ENCODE peak calls at places on chromosome 14, in nine cellular contexts. L, T, Q, O, N, R, P, G and M are unnamed samples. For H3K4me1 and H3K27me3, the result is how much of the 10 kb centered on the place peaks cover.

GRCh38 chr14:75578786-75579781 is 664 bp downstream of the FLVCR2 start:
- DNase-seq in L (peak), T (no peak), Q (peak), O (peak), N (no peak), R (no peak), P (no peak), G (peak), M (no peak)

GRCh38 chr14:61559641-61560201 is 135.6 kb upstream of the HIF1A start:
- DNase-seq in L (peak), T (no peak), Q (no peak), O (no peak), N (no peak), R (no peak), P (peak), G (no peak), M (no peak)

GRCh38 chr14:69242311-69243224 is 17.4 kb upstream of the GALNT16 start:
- DNase-seq in L (no peak), T (peak), Q (peak), O (peak), N (no peak), R (no peak), P (peak), G (peak), M (peak)

GRCh38 chr14:32259368-32260013 is 56.4 kb upstream of the RNU6-8 start:
- DNase-seq in L (no peak), T (no peak), Q (no peak), O (no peak), N (no peak), R (no peak), P (peak), G (no peak), M (no peak)

GRCh38 chr14:23285530-23286019 is 357 bp downstream of the HOMEZ start:
- DNase-seq in L (peak), T (no peak), Q (no peak), O (no peak), N (no peak), R (no peak), P (no peak), G (no peak), M (peak)

GRCh38 chr14:75428230-75429104 is 645 bp downstream of the JDP2 start:
- DNase-seq in L (peak), T (no peak), Q (peak), O (peak), N (peak), R (peak), P (no peak), G (no peak), M (peak)

GRCh38 chr14:56004323-56004722 is 113.9 kb upstream of the PELI2 start:
- DNase-seq in L (no peak), T (no peak), Q (no peak), O (no peak), N (no peak), R (no peak), P (no peak), G (no peak), M (no peak)

GRCh38 chr14:37590810-37591139 is 4.3 kb downstream of the FOXA1 start:
- DNase-seq in L (no peak), T (no peak), Q (no peak), O (no peak), N (no peak), R (no peak), P (no peak), G (no peak), M (no peak)

GRCh38 chr14:71320734-71321555 is 413.7 kb downstream of the PCNX1 start:
- DNase-seq in L (peak), T (peak), Q (peak), O (peak), N (peak), R (peak), P (peak), G (peak), M (peak)

GRCh38 chr14:74570696-74571095 is 41.3 kb downstream of the LTBP2 start:
- DNase-seq in L (no peak), T (no peak), Q (no peak), O (no peak), N (no peak), R (no peak), P (no peak), G (no peak), M (no peak)

GRCh38 chr14:42424501-42424900 is 817.8 kb downstream of the LRFN5 start:
- DNase-seq in L (no peak), T (no peak), Q (no peak), O (no peak), N (no peak), R (no peak), P (no peak), G (no peak), M (no peak)

GRCh38 chr14:89339579-89339978 is 77.5 kb downstream of the FOXN3 start:
- DNase-seq in L (no peak), T (no peak), Q (no peak), O (no peak), N (no peak), R (peak), P (no peak), G (no peak), M (peak)

GRCh38 chr14:81246561-81247270 is 26.0 kb upstream of the GTF2A1 start:
- DNase-seq in L (no peak), T (no peak), Q (no peak), O (no peak), N (no peak), R (no peak), P (no peak), G (no peak), M (no peak)

GRCh38 chr14:33675415-33676130 is 275.3 kb downstream of the EGLN3 start:
- DNase-seq in L (no peak), T (no peak), Q (no peak), O (no peak), N (no peak), R (no peak), P (no peak), G (no peak), M (no peak)

GRCh38 chr14:68741839-68742470 is 50.9 kb downstream of the ZFP36L1 start:
- DNase-seq in L (no peak), T (no peak), Q (no peak), O (no peak), N (no peak), R (peak), P (no peak), G (peak), M (no peak)

GRCh38 chr14:95683793-95684192 is 2.4 kb upstream of the TCL1B start:
- DNase-seq in L (no peak), T (peak), Q (no peak), O (no peak), N (no peak), R (no peak), P (peak), G (no peak), M (peak)

GRCh38 chr14:22565391-22565945 is 23.6 kb downstream of the DAD1 start:
- DNase-seq in L (no peak), T (no peak), Q (no peak), O (no peak), N (no peak), R (no peak), P (no peak), G (no peak), M (no peak)

GRCh38 chr14:54699087-54699530 is 132.2 kb downstream of the SAMD4A start:
- DNase-seq in L (no peak), T (no peak), Q (peak), O (no peak), N (peak), R (no peak), P (no peak), G (no peak), M (no peak)

GRCh38 chr14:99602788-99603415 is 1.1 kb downstream of the CCDC85C start:
- DNase-seq in L (no peak), T (no peak), Q (no peak), O (no peak), N (no peak), R (no peak), P (peak), G (no peak), M (no peak)

GRCh38 chr14:99603965-99604765 is at the start of gene CCDC85C:
- DNase-seq in L (peak), T (peak), Q (peak), O (peak), N (peak), R (peak), P (peak), G (peak), M (peak)

GRCh38 chr14:99604766-99605298 is 825 bp upstream of the CCDC85C start:
- DNase-seq in L (no peak), T (no peak), Q (peak), O (no peak), N (no peak), R (no peak), P (peak), G (no peak), M (peak)

GRCh38 chr14:99602054-99602787 is 1.8 kb downstream of the CCDC85C start:
- DNase-seq in L (peak), T (no peak), Q (peak), O (peak), N (no peak), R (no peak), P (peak), G (no peak), M (peak)

DNA sequence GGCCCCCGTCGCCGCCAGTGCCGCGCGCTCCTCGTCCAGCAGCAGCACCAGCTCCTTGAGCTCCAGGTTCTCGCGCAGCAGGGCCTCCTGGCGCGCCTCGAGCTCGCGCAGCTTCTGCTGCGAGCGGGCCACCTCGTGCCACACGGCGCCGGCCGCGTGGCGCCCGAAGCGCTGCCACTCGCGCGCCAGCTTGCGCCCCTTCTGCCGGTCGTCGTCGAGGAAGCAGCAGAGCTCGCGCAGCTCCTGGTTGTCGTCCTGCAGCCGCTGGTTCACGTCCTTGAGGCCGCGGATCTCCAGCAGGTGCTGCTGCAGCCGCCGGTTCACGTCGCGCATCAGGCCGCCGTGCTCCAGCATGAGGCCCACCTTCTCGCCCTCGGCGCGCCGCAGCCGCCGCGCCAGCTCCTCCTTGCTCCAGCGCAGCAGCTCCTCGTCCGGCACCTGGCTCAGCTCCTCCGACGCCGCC is 505 bp downstream of the CCDC85C start:
- DNase-seq in L (no peak), T (peak), Q (peak), O (no peak), N (no peak), R (no peak), P (peak), G (no peak), M (no peak)
- H3K4me1 ChIP-seq in L (under half), T (under half), Q (under half), O (under half), N (half or more), R (under half), P (half or more), G (under half), M (under half)

DNA sequence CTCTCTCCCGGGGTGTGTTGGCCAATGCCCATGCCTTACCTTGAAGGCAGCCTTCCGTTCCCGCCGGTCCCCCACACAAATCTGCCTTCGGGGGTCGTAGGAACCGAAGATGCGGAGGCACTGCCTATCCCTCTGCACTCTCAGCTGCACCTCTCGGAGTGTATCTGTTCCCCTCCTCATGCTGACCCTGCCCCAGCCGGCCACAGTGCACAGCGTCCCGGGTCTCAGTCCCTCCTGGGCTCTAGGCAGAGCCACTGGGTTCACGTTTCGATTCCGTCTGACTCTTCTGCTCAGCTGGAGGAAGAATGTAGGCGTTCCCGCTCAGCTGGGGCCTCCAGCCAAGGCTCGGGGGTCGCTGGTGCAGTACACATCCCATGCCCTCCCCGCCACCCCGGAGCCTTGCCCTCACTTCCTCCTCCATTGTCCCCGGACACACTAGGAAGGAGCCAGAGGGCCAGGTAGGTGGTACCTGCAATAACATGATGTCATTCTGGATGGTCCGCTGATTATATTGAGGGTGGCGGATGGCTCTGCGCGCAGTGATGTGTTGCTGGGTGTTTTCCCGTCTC is 1.8 kb downstream of the CTSG start:
- DNase-seq in L (no peak), T (no peak), Q (no peak), O (no peak), N (no peak), R (no peak), P (no peak), G (no peak), M (no peak)
- H3K4me3 ChIP-seq in L (no peak), T (no peak), Q (no peak), O (no peak), N (no peak), R (no peak), P (no peak), G (no peak), M (no peak)

GRCh38 chr14:97074456-97074855 is 277.3 kb downstream of the VRK1 start:
- DNase-seq in L (no peak), T (no peak), Q (no peak), O (no peak), N (no peak), R (no peak), P (no peak), G (no peak), M (no peak)
- H3K27me3 ChIP-seq in L (under half), T (under half), Q (under half), O (under half), N (under half), R (under half), P (under half), G (under half), M (under half)

DNA sequence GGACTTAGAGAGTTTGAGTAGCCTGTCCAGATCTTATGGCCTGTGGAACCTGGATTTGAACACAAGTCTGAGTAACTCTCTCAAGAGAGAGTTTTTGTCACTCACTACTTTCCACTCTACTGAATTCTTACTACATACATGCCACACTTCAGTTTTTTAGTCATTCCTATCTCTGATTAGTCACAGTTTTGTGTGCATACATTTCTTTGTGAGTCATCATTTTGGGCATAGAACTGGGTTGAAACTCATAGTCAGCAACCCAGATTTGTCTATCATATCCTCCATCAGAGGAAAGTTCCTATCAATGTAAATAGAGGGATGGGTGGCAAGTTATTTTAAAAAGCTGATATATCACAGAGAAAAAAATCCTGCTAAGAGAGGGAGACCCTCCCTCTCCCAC is 42.9 kb downstream of the FLRT2 start:
- DNase-seq in L (no peak), T (no peak), Q (no peak), O (no peak), N (no peak), R (no peak), P (no peak), G (no peak), M (no peak)
- H3K4me1 ChIP-seq in L (under half), T (under half), Q (under half), O (under half), N (under half), R (under half), P (under half), G (under half), M (under half)

DNA sequence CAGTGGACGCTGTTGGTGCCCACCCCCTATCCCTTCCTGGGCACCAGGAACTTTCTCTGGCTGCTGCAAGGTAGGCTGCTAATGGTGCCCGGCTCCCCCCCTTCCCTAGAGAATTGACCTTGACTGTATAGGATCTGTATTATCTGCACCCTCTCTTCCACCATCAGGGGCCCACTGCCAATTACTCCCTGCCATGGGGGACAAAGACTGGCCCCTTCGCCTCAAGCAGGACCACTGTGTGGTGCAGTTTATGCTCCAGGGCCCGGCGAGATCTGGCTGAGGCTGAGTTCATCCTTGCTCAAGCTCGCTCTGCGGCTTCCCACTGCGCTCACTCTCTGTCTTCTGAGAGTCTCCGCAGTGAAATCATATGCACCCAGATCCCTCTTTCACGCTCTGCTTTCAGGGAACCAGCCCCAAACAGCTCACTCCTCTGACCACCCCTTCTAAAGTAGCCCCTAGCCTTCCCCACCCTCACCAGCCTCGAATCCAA is 95.2 kb downstream of the LGMN start:
- DNase-seq in L (no peak), T (no peak), Q (no peak), O (no peak), N (no peak), R (no peak), P (no peak), G (no peak), M (no peak)
- H3K4me3 ChIP-seq in L (peak), T (peak), Q (no peak), O (peak), N (peak), R (peak), P (no peak), G (peak), M (no peak)